ENCODE peak calls at places on chromosomes 2 and 18, in six cellular contexts. B is pancreas, O is OCI-LY7, C is K562, L is neural progenitor cell, V is prostate gland. U is an unnamed sample.

GRCh38 chr2:172251231-172251630 is 148.5 kb upstream of the DLX2 start:
- DNase-seq in B (no peak), O (no peak), C (no peak), L (no peak), V (no peak), U (no peak)

GRCh38 chr2:57876313-57876712 is 170.3 kb upstream of the VRK2 start:
- DNase-seq in B (no peak), O (no peak), C (no peak), L (no peak), V (no peak), U (no peak)

GRCh38 chr2:71452565-71452964 is 796 bp upstream of the DYSF start:
- DNase-seq in B (no peak), O (peak; percentile 23), C (peak; percentile 89), L (peak; percentile 57), V (no peak), U (peak; percentile 35)

GRCh38 chr2:215967590-215968373 is 45.6 kb downstream of the MREG start:
- DNase-seq in B (no peak), O (no peak), C (no peak), L (no peak), V (no peak), U (no peak)

GRCh38 chr2:203438528-203438927 is 96.6 kb downstream of the RAPH1 start:
- DNase-seq in B (no peak), O (no peak), C (no peak), L (no peak), V (no peak), U (no peak)

GRCh38 chr2:187001248-187001647 is 152.3 kb upstream of the ZSWIM2 start:
- DNase-seq in B (no peak), O (no peak), C (no peak), L (no peak), V (no peak), U (no peak)

GRCh38 chr18:41870817-41871216 is 84.2 kb upstream of the PIK3C3 start:
- DNase-seq in B (no peak), O (no peak), C (no peak), L (no peak), V (no peak), U (no peak)

GRCh38 chr2:10039658-10040410 is 3.5 kb upstream of the KLF11 start:
- DNase-seq in B (peak; percentile 86), O (no peak), C (no peak), L (no peak), V (peak; percentile 65), U (no peak)

GRCh38 chr2:232521524-232521923 is 1.3 kb downstream of the PRSS56 start:
- DNase-seq in B (no peak), O (no peak), C (no peak), L (no peak), V (no peak), U (no peak)

GRCh38 chr2:113118263-113118657 is 9.1 kb upstream of the IL1RN start:
- DNase-seq in B (no peak), O (no peak), C (no peak), L (no peak), V (no peak), U (no peak)

GRCh38 chr18:13220326-13220991 is 1.9 kb downstream of the LDLRAD4 start:
- DNase-seq in B (no peak), O (no peak), C (no peak), L (no peak), V (no peak), U (no peak)
- H3K4me3 ChIP-seq in B (peak overlapping the region; percentile 75), O (no peak overlapping the region), C (no peak overlapping the region), L (no peak overlapping the region), V (peak overlapping the region; percentile 75), U (no peak overlapping the region)

DNA sequence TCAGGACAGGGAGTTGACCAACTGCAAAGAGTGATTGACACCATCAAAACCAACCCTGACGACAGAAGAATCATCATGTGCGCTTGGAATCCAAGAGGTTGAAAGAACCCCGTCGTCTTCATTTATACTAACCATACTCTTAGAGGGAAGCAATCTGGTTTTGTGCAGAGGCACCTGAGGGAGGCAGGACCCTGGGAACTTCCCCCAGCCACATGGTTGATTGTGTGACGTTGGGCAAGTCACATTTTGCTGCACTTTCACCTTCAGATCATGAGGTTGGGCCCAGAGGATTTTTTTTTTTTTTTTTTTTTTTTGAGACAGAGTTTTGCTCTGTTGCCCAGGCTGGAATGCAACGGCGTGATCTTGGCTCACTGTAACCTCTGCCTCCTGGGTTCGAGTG is 11.6 kb downstream of the TYMS start:
- DNase-seq in B (no peak), O (no peak), C (no peak), L (no peak), V (no peak), U (no peak)
- H3K36me3 ChIP-seq in B (no peaks in the 10 kb centered on the region), O (peaks cover 77% of the 10 kb centered on the region), C (peaks cover 77% of the 10 kb centered on the region), L (peaks cover 29% of the 10 kb centered on the region), V (no peaks in the 10 kb centered on the region), U (peaks cover 7% of the 10 kb centered on the region)

GRCh38 chr2:7031424-7032245 is 114.4 kb downstream of the RNF144A start:
- DNase-seq in B (peak; percentile 98), O (peak; percentile 63), C (no peak), L (no peak), V (peak; percentile 98), U (peak; percentile 61)
- TF ChIP-seq CTCF in B (peak; percentile 7), O (peak; percentile 14), C (no peak), L (no peak), V (peak; percentile 24), U (no peak)

GRCh38 chr2:229270551-229271410 is at the start of gene PID1:
- DNase-seq in B (peak; percentile 20), O (no peak), C (no peak), L (peak; percentile 88), V (no peak), U (no peak)

GRCh38 chr2:229269986-229270385 is 1.1 kb downstream of the PID1 start:
- DNase-seq in B (no peak), O (no peak), C (no peak), L (no peak), V (no peak), U (no peak)

GRCh38 chr2:229269146-229269545 is 1.9 kb downstream of the PID1 start:
- DNase-seq in B (no peak), O (no peak), C (no peak), L (no peak), V (no peak), U (no peak)

GRCh38 chr2:229265727-229266126 is 5.4 kb downstream of the PID1 start:
- DNase-seq in B (no peak), O (no peak), C (no peak), L (no peak), V (no peak), U (no peak)

GRCh38 chr2:229268626-229269025 is 2.5 kb downstream of the PID1 start:
- DNase-seq in B (no peak), O (no peak), C (no peak), L (no peak), V (no peak), U (no peak)
- H3K4me3 ChIP-seq in B (peak overlapping the region; percentile 1), O (no peak overlapping the region), C (no peak overlapping the region), L (no peak overlapping the region), V (no peak overlapping the region), U (no peak overlapping the region)